ENCODE peak calls at places on chromosomes 5 and 9, in six cellular contexts. T is A549, Q is HepG2, P is HCT116, U is GM12878, L is H1. D is an unnamed sample.

GRCh38 chr5:93279292-93279974 is 301.6 kb downstream of the NR2F1-AS1 start:
- DNase-seq in T (no peak), Q (no peak), L (no peak), U (no peak), P (no peak), D (no peak)

GRCh38 chr9:82989949-82990348 is 73.0 kb downstream of the RASEF start:
- DNase-seq in U (no peak), Q (no peak), T (no peak), P (no peak), L (no peak), D (no peak)

GRCh38 chr5:58922392-58923171 is 339.7 kb downstream of the RAB3C start:
- DNase-seq in Q (no peak), U (no peak), P (no peak), L (no peak), T (no peak), D (no peak)

GRCh38 chr9:87270241-87271234 is 227.1 kb upstream of the DAPK1 start:
- DNase-seq in U (no peak), P (no peak), L (no peak), Q (no peak), T (no peak), D (no peak)

GRCh38 chr5:126354012-126354856 is 69.0 kb upstream of the GRAMD2B start:
- DNase-seq in U (peak), Q (peak), T (peak), P (peak), L (no peak), D (no peak)

GRCh38 chr9:36911601-36912412 is 122.3 kb downstream of the PAX5 start:
- DNase-seq in P (no peak), Q (no peak), L (no peak), T (no peak), U (no peak), D (no peak)

GRCh38 chr5:34941936-34942335 is 12.6 kb downstream of the DNAJC21 start:
- DNase-seq in Q (no peak), L (no peak), P (no peak), T (no peak), U (no peak), D (no peak)

GRCh38 chr9:107639426-107639825 is 149.9 kb upstream of the KLF4 start:
- DNase-seq in P (no peak), U (no peak), L (no peak), T (no peak), Q (no peak), D (no peak)

GRCh38 chr9:109176386-109176785 is 9.3 kb upstream of the FRRS1L start:
- DNase-seq in T (no peak), U (no peak), L (no peak), Q (no peak), P (no peak), D (no peak)

GRCh38 chr9:110157812-110158629 is 49.9 kb downstream of the C9orf152 start:
- DNase-seq in T (no peak), P (no peak), L (no peak), U (no peak), Q (no peak), D (no peak)

GRCh38 chr9:72753261-72753893 is 199.5 kb downstream of the ALDH1A1 start:
- DNase-seq in P (no peak), Q (no peak), T (peak), U (no peak), L (no peak), D (no peak)

GRCh38 chr5:138177936-138178515 is 404 bp downstream of the BRD8 start:
- DNase-seq in Q (peak), U (no peak), P (no peak), T (peak), L (no peak), D (peak)

GRCh38 chr5:116320486-116320885 is 235.7 kb downstream of the COMMD10 start:
- DNase-seq in T (no peak), U (no peak), P (no peak), L (no peak), Q (no peak), D (no peak)

GRCh38 chr5:56818409-56819026 is 3.2 kb downstream of the MAP3K1 start:
- DNase-seq in L (no peak), Q (no peak), T (no peak), P (no peak), U (no peak), D (no peak)

DNA sequence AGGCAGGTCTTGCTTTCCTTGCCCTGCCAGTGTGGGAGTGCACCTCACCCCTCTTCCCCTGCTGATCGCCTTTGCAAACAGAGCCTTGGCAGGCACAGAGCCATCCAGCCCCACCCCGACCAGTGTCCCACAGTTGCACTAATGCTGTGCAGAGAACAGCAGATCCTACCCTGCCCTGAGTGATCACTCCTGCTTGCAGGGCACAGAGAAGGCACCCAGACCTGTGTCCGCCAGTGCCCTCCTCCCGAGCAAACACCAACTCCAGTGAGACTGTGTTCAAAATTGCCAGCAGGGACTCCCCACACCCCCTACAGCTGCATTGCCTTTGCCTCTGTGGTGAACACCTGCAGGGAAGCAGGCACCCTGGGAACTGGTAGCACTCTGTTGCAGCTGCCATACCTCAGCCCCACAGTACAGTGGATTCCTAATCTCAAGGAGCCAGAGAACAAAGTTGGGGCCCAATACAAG is 93.1 kb upstream of the PIK3R1 start:
- DNase-seq in U (no peak), L (no peak), P (no peak), Q (no peak), T (no peak), D (no peak)
- TF ChIP-seq MAX in U (no peak), L (no peak), P (no peak), Q (no peak), T (no peak), D (no peak)

GRCh38 chr5:103498800-103499199 is 63.8 kb downstream of the NUDT12 start:
- DNase-seq in L (no peak), T (no peak), P (no peak), U (no peak), Q (no peak), D (no peak)
- H3K4me2 ChIP-seq in L (peak), T (no peak), P (no peak), U (no peak), Q (no peak), D (no peak)

GRCh38 chr9:32709871-32710270 is 73.5 kb upstream of the TMEM215 start:
- DNase-seq in T (no peak), P (no peak), Q (no peak), U (no peak), L (no peak), D (no peak)
- TF ChIP-seq CEBPB in T (no peak), P (no peak), Q (no peak), U (no peak), L (no peak), D (no peak)

GRCh38 chr9:114732842-114733241 is 50.9 kb upstream of the TEX48 start:
- DNase-seq in U (no peak), L (no peak), P (no peak), T (peak), Q (no peak), D (no peak)

GRCh38 chr9:114731701-114732100 is 49.7 kb upstream of the TEX48 start:
- DNase-seq in T (peak), Q (peak), P (no peak), L (no peak), U (no peak), D (no peak)

GRCh38 chr9:114737118-114737517 is 55.1 kb upstream of the TEX48 start:
- DNase-seq in Q (no peak), P (no peak), U (no peak), T (no peak), L (no peak), D (no peak)

GRCh38 chr9:114735732-114736131 is 53.7 kb upstream of the TEX48 start:
- DNase-seq in T (no peak), L (no peak), U (no peak), P (no peak), Q (no peak), D (no peak)

DNA sequence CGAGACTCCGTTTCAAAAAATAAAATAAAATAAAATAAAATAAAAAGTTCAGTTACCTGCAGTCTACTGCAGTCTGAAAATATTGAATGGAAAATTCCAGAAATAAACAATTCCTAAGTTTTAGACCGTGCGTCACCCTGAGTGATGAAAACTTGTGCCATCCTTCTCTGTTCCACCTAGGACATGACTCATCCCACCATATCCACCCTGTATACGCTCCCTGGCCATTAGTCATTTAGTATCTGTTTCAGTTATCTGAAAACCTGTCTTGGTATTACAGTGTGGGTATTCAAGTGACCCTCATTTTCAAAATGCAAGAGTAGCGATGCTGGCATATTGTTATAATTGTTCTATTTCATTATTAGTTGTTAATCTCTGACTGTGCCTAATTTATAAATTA is 51.8 kb upstream of the TEX48 start:
- DNase-seq in U (no peak), Q (no peak), L (no peak), P (no peak), T (peak), D (no peak)
- TF ChIP-seq MAX in U (no peak), Q (no peak), L (no peak), P (no peak), T (no peak), D (no peak)

GRCh38 chr5:17180957-17181723 is 36.3 kb upstream of the BASP1 start:
- DNase-seq in U (no peak), T (peak), P (no peak), L (no peak), Q (peak), D (no peak)
- H3K4me2 ChIP-seq in U (no peak), T (peak), P (peak), L (no peak), Q (no peak), D (no peak)

DNA sequence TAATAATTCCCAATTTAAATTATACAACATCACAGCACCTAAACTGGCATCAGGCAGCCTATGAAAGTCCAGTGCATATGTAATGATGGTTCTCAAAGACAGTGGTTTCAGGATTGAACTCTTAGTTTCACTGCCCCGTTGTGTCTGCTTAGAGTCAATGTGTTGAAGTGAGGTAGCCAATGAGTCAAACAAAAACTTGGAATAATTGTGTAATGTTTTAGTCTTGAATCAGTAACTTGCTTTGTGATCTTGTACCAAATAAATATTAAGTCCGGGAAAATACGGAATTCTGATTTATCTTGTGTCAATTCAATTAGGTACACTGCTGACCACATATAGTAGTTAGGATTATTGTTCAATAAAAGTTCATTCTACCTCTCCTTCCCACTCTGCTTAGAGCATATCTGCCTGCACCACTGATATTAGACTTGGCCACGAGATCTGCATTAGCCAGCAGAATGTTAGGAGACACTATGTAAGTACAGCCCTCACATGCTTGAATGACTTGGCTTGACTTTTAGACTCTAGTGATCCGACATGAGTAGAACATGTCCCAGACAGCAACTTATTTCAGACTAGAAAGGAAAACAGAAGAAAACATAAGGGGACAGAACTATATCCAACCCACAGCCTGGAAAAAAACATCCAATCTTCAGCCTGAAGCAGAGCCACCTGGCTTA is 441.5 kb upstream of the PTGER4 start:
- DNase-seq in T (no peak), P (no peak), Q (no peak), U (no peak), L (no peak), D (no peak)
- TF ChIP-seq CEBPB in T (no peak), P (no peak), Q (no peak), U (no peak), L (no peak), D (no peak)

GRCh38 chr5:133404724-133405123 is 207.6 kb downstream of the FSTL4 start:
- DNase-seq in Q (no peak), T (peak), P (no peak), L (no peak), U (no peak), D (no peak)
- TF ChIP-seq MAX in Q (no peak), T (no peak), P (no peak), L (no peak), U (no peak), D (no peak)

GRCh38 chr9:120478208-120478607 is 101.8 kb downstream of the CDK5RAP2 start:
- DNase-seq in L (no peak), T (peak), Q (no peak), U (no peak), P (no peak), D (no peak)

GRCh38 chr9:120473626-120474025 is 106.3 kb downstream of the CDK5RAP2 start:
- DNase-seq in Q (no peak), U (no peak), T (no peak), L (no peak), P (no peak), D (no peak)

GRCh38 chr9:120474579-120475243 is 105.3 kb downstream of the CDK5RAP2 start:
- DNase-seq in Q (no peak), L (no peak), P (no peak), U (no peak), T (no peak), D (no peak)

GRCh38 chr9:120477534-120478001 is 102.4 kb downstream of the CDK5RAP2 start:
- DNase-seq in P (peak), T (peak), L (peak), Q (peak), U (no peak), D (peak)

GRCh38 chr9:120475341-120475740 is 104.6 kb downstream of the CDK5RAP2 start:
- DNase-seq in L (no peak), P (no peak), T (no peak), U (no peak), Q (no peak), D (no peak)
- H3K4me2 ChIP-seq in L (no peak), P (no peak), T (no peak), U (no peak), Q (no peak), D (no peak)

GRCh38 chr9:137412431-137412830 is 10.5 kb downstream of the EXD3 start:
- DNase-seq in L (no peak), P (no peak), U (no peak), T (no peak), Q (no peak), D (no peak)
- TF ChIP-seq CEBPB in L (no peak), P (no peak), U (no peak), T (no peak), Q (no peak), D (no peak)

DNA sequence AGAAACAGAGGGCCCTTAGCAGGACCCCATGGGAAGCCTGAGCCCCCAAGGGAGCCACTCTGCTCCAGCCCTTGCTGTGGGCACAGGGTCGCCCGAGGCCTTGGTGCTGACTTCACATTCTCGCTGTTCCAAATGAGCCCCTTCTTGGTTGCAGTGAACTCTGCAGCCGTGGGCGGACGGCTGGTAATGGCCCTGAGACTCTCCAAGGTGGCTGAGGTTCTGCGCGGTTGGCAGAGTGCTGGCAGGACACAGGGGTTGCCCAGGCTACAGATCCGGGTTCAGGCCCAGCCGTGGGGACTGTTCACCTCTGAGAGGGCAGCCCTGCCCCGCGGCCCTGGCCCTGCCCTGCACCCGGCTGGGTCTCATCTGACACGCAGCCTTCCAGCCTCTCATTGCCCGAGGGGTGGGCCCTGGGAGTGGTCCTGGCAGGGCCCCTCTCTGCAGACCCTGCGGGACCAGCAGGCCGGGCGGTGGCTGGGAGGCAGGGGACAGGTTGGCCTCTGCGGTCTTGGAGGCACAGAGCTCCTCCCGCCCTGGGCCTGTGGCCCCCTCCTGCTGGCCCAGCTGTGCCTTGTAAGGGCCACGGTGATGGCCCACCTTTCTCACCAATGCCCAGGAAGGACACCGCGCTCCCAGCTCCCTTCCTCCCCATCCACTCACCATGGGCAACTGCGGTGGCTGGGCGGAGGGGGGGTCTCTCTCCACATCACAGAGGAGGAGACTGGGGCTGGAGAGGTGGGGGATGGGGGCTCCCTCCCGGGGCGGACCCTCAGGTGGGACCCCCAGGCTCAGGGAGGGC is 51.6 kb downstream of the AHRR start:
- DNase-seq in Q (no peak), T (no peak), P (no peak), L (no peak), U (no peak), D (no peak)
- TF ChIP-seq MAX in Q (no peak), T (no peak), P (no peak), L (no peak), U (no peak), D (no peak)

D was measured in K562.